ENCODE peak calls at places on chromosomes 16 and 17, in seven cellular contexts. R, D, A, E, F, P and O are unnamed samples.

GRCh38 chr16:15548482-15548891 is 94.5 kb downstream of the MARF1 start:
- DNase-seq in R (no peak), D (peak), A (no peak), E (no peak), F (peak), P (no peak), O (peak)

GRCh38 chr17:18185391-18185790 is 1.8 kb downstream of the ALKBH5 start:
- DNase-seq in R (no peak), D (no peak), A (no peak), E (no peak), F (peak), P (no peak), O (peak)

GRCh38 chr17:43908111-43908721 is 880 bp upstream of the MPP2 start:
- DNase-seq in R (no peak), D (no peak), A (peak), E (peak), F (no peak), P (peak), O (no peak)

GRCh38 chr16:80671281-80671849 is 130.6 kb downstream of the DYNLRB2 start:
- DNase-seq in R (no peak), D (no peak), A (no peak), E (no peak), F (no peak), P (no peak), O (no peak)

GRCh38 chr16:57381791-57382534 is 9.7 kb downstream of the CX3CL1 start:
- DNase-seq in R (no peak), D (no peak), A (no peak), E (no peak), F (no peak), P (no peak), O (no peak)

GRCh38 chr17:40517981-40518380 is 16.6 kb upstream of the TNS4 start:
- DNase-seq in R (no peak), D (no peak), A (no peak), E (no peak), F (no peak), P (no peak), O (no peak)

GRCh38 chr17:44354582-44355309 is 8.9 kb downstream of the FAM171A2 start:
- DNase-seq in R (no peak), D (no peak), A (peak), E (peak), F (no peak), P (peak), O (no peak)

GRCh38 chr17:42512733-42513251 is 23.2 kb upstream of the NAGLU start:
- DNase-seq in R (no peak), D (no peak), A (no peak), E (no peak), F (no peak), P (no peak), O (no peak)

GRCh38 chr17:30267625-30268024 is 24.1 kb downstream of the BLMH start:
- DNase-seq in R (no peak), D (no peak), A (no peak), E (no peak), F (no peak), P (no peak), O (no peak)